ENCODE peak calls at places on chromosomes 4 and X, in ten cellular contexts. C is GDM1; S is GM06990; J is mesothelial cell of epicardium; E is IMR-90; Z is activated naive CD4-positive, alpha-beta T cell treated with anti-CD3 and anti-CD28 coated beads, Interleukin-2, amount 10 ng/mL, durations not matched to agents 7 days and 5 days; L is activated T-helper 1 cell treated with Interleukin-2 at 50 U/mL for 16 hours; O is progenitor cell of endocrine pancreas; H is AG10803; R is RWPE2. N is an unnamed sample.

GRCh38 chr4:113433536-113434246 is 327.8 kb downstream of the CAMK2D start:
- DNase-seq in C (no peak), S (no peak), J (no peak), E (no peak), Z (no peak), L (no peak), O (no peak), H (peak; percentile 73), R (no peak), N (peak; percentile 22)

GRCh38 chr4:20860878-20861277 is 160.6 kb downstream of the PACRGL start:
- DNase-seq in C (no peak), S (no peak), J (no peak), E (no peak), Z (no peak), L (no peak), O (no peak), H (no peak), R (no peak), N (no peak)

GRCh38 chr4:1246111-1246881 is 2.6 kb downstream of the CTBP1 start:
- DNase-seq in C (no peak), S (peak; percentile 29), J (no peak), E (no peak), Z (peak; percentile 22), L (no peak), O (peak; percentile 8), H (no peak), R (peak; percentile 60), N (no peak)

GRCh38 chr4:52594961-52595360 is 64.1 kb downstream of the USP46 start:
- DNase-seq in C (no peak), S (no peak), J (no peak), E (peak; percentile 73), Z (no peak), L (no peak), O (no peak), H (no peak), R (no peak), N (peak; percentile 40)

GRCh38 chr4:39406763-39407583 is at the start of gene KLB:
- DNase-seq in C (no peak), S (no peak), J (no peak), E (no peak), Z (no peak), L (no peak), O (no peak), H (peak; percentile 2), R (no peak), N (peak; percentile 2)

GRCh38 chrX:53281321-53281822 is at the start of gene IQSEC2:
- DNase-seq in C (no peak), S (no peak), J (peak; percentile 75), E (peak; percentile 77), Z (no peak), L (no peak), O (no peak), H (peak; percentile 75), R (peak; percentile 76), N (peak; percentile 75)

GRCh38 chr4:99117876-99118693 is 26.0 kb downstream of the ADH4 start:
- DNase-seq in C (no peak), S (no peak), J (no peak), E (peak; percentile 35), Z (no peak), L (no peak), O (no peak), H (peak; percentile 38), R (no peak), N (peak; percentile 48)

GRCh38 chr4:6772223-6772928 is 10.2 kb upstream of the KIAA0232 start:
- DNase-seq in C (no peak), S (no peak), J (peak; percentile 56), E (no peak), Z (no peak), L (no peak), O (no peak), H (peak; percentile 72), R (no peak), N (no peak)

GRCh38 chrX:130296743-130297142 is 28.0 kb upstream of the ZNF280C start:
- DNase-seq in C (no peak), S (no peak), J (no peak), E (peak; percentile 6), Z (no peak), L (no peak), O (no peak), H (no peak), R (no peak), N (peak; percentile 6)

N was measured in cardiac muscle cell.